ENCODE peak calls at places on chromosomes 4 and X, in seven cellular contexts. S is mesenteric fat pad, G is iris pigment epithelial cell, P is pancreas, Y is brain microvascular endothelial cell, W is putamen, L is mesenchymal stem cell. T is an unnamed sample.

GRCh38 chr4:119068529-119068962 is 67.1 kb upstream of the MYOZ2 start:
- DNase-seq in S (no peak), G (peak), P (no peak), Y (no peak), W (no peak), L (peak), T (no peak)

GRCh38 chr4:8035371-8035780 is 95.7 kb upstream of the AFAP1 start:
- DNase-seq in S (no peak), G (peak), P (no peak), Y (peak), W (no peak), L (peak), T (no peak)

GRCh38 chr4:22434895-22435294 is 81.0 kb downstream of the ADGRA3 start:
- DNase-seq in S (no peak), G (peak), P (no peak), Y (peak), W (peak), L (peak), T (no peak)

GRCh38 chr4:36489798-36490197 is 208.4 kb downstream of the DTHD1 start:
- DNase-seq in S (no peak), G (no peak), P (no peak), Y (no peak), W (no peak), L (no peak), T (no peak)

GRCh38 chrX:114344756-114345155 is 239.1 kb upstream of the HTR2C start:
- DNase-seq in S (no peak), G (peak), P (no peak), Y (peak), W (peak), L (peak), T (no peak)

GRCh38 chr4:6470502-6471302 is 1.7 kb downstream of the PPP2R2C start:
- DNase-seq in S (no peak), G (peak), P (no peak), Y (no peak), W (peak), L (peak), T (no peak)

GRCh38 chr4:76781698-76782595 is 116.0 kb downstream of the SOWAHB start:
- DNase-seq in S (no peak), G (peak), P (no peak), Y (peak), W (no peak), L (peak), T (no peak)

GRCh38 chr4:92776080-92776479 is 472.3 kb downstream of the GRID2 start:
- DNase-seq in S (no peak), G (no peak), P (no peak), Y (no peak), W (no peak), L (no peak), T (no peak)

GRCh38 chr4:73727685-73728084 is 12.7 kb upstream of the CXCL8 start:
- DNase-seq in S (no peak), G (no peak), P (no peak), Y (no peak), W (no peak), L (no peak), T (no peak)

GRCh38 chr4:149766135-149766534 is 49.5 kb downstream of the IQCM start:
- DNase-seq in S (no peak), G (no peak), P (no peak), Y (no peak), W (no peak), L (no peak), T (no peak)

GRCh38 chr4:109979932-109980717 is 67.4 kb downstream of the EGF start:
- DNase-seq in S (no peak), G (peak), P (no peak), Y (peak), W (no peak), L (peak), T (no peak)

GRCh38 chr4:114727426-114727825 is 128.8 kb downstream of the UGT8 start:
- DNase-seq in S (no peak), G (no peak), P (no peak), Y (no peak), W (no peak), L (no peak), T (no peak)

GRCh38 chr4:144591401-144591800 is 54.6 kb upstream of the HHIP start:
- DNase-seq in S (no peak), G (peak), P (no peak), Y (peak), W (no peak), L (peak), T (no peak)

GRCh38 chr4:3483471-3483921 is 20.4 kb downstream of the DOK7 start:
- DNase-seq in S (no peak), G (no peak), P (no peak), Y (no peak), W (no peak), L (peak), T (no peak)